ENCODE peak calls at places on chromosomes 16 and 17, in five cellular contexts. Q is fibroblast of villous mesenchyme; D is stimulated activated CD8-positive, alpha-beta memory T cell treated with anti-CD3 and anti-CD28 coated beads, Interleukin-12 subunit alpha, Interleukin-12 subunit beta, amount 100 ng/mL, for 1 hour; M is GM13977; Z is stimulated activated naive CD8-positive, alpha-beta T cell treated with anti-CD3 and anti-CD28 coated beads, Interleukin-15, amount 100 ng/mL, for 72 hours. E is an unnamed sample.

GRCh38 chr17:50917418-50917743 is 51.2 kb upstream of the TOB1 start:
- DNase-seq in D (no peak), Z (no peak), M (peak; percentile 70), Q (no peak), E (no peak)

GRCh38 chr17:8016632-8017424 is 14.4 kb downstream of the GUCY2D start:
- DNase-seq in Q (peak; percentile 65), D (no peak), M (peak; percentile 68), Z (peak; percentile 67), E (no peak)

GRCh38 chr17:29136998-29137730 is 43.0 kb downstream of the MYO18A start:
- DNase-seq in M (no peak), Z (no peak), D (no peak), Q (no peak), E (no peak)

GRCh38 chr16:56279132-56279531 is 87.8 kb downstream of the GNAO1 start:
- DNase-seq in Q (no peak), Z (peak; percentile 75), M (no peak), D (peak; percentile 19), E (no peak)

GRCh38 chr17:34720760-34721159 is 141.4 kb downstream of the TMEM132E start:
- DNase-seq in Z (no peak), M (no peak), Q (no peak), D (no peak), E (no peak)

GRCh38 chr16:31200821-31201510 is 1.6 kb downstream of the PYCARD start:
- DNase-seq in Q (peak; percentile 26), Z (peak; percentile 57), D (no peak), M (no peak), E (no peak)

GRCh38 chr16:66619036-66619435 is 14.5 kb downstream of the CMTM3 start:
- DNase-seq in Q (peak; percentile 66), Z (no peak), M (no peak), D (no peak), E (no peak)

GRCh38 chr16:81524382-81524781 is 79.8 kb downstream of the CMIP start:
- DNase-seq in M (no peak), Z (no peak), D (peak; percentile 17), Q (no peak), E (no peak)

GRCh38 chr16:86452451-86452850 is 57.9 kb upstream of the FOXF1 start:
- DNase-seq in Z (no peak), D (no peak), M (no peak), Q (no peak), E (no peak)

GRCh38 chr16:88368994-88369393 is 13.8 kb upstream of the ZNF469 start:
- DNase-seq in D (no peak), M (no peak), Z (no peak), Q (no peak), E (no peak)

GRCh38 chr16:8739989-8740704 is 57.3 kb downstream of the TMEM186 start:
- DNase-seq in D (no peak), M (no peak), Z (no peak), Q (no peak), E (no peak)

GRCh38 chr16:56551796-56552738 is 12.8 kb upstream of the MT4 start:
- DNase-seq in D (no peak), M (no peak), Q (no peak), Z (no peak), E (no peak)

GRCh38 chr17:28178800-28179199 is 136.3 kb downstream of the NLK start:
- DNase-seq in Q (no peak), Z (no peak), M (no peak), D (no peak), E (no peak)

GRCh38 chr16:73056383-73056782 is 8.5 kb upstream of the ZFHX3 start:
- DNase-seq in Q (no peak), D (no peak), Z (no peak), M (no peak), E (no peak)

GRCh38 chr16:78175287-78175686 is 75.8 kb downstream of the WWOX start:
- DNase-seq in Q (no peak), M (no peak), D (no peak), Z (no peak), E (no peak)

GRCh38 chr17:39676198-39676819 is 8.1 kb downstream of the PNMT start:
- DNase-seq in Q (no peak), M (no peak), D (no peak), Z (peak; percentile 43), E (peak; percentile 96)

GRCh38 chr16:9846362-9847099 is 335.7 kb downstream of the GRIN2A start:
- DNase-seq in M (no peak), Q (no peak), D (no peak), Z (no peak), E (no peak)

GRCh38 chr17:13429201-13429600 is 172.5 kb downstream of the HS3ST3A1 start:
- DNase-seq in Q (peak; percentile 91), D (no peak), Z (no peak), M (no peak), E (no peak)

GRCh38 chr17:82376042-82376730 is 4.6 kb downstream of the UTS2R start:
- DNase-seq in D (no peak), M (no peak), Z (no peak), Q (no peak), E (no peak)

GRCh38 chr17:73261617-73261951 is at the start of gene CPSF4L:
- DNase-seq in M (no peak), Q (no peak), D (no peak), Z (no peak), E (no peak)

GRCh38 chr16:4498546-4499195 is 22.5 kb downstream of the HMOX2 start:
- DNase-seq in M (no peak), Z (no peak), D (no peak), Q (no peak), E (no peak)

GRCh38 chr17:35907691-35908090 is 22.9 kb downstream of the RDM1 start:
- DNase-seq in Z (no peak), D (no peak), M (no peak), Q (peak; percentile 9), E (no peak)

GRCh38 chr16:56245197-56245596 is 53.9 kb downstream of the GNAO1 start:
- DNase-seq in D (no peak), Q (no peak), Z (no peak), M (no peak), E (no peak)

GRCh38 chr16:31083556-31083955 is 5.2 kb downstream of the PRSS53 start:
- DNase-seq in Z (no peak), D (no peak), Q (no peak), M (no peak), E (no peak)

GRCh38 chr16:54965464-54965863 is 34.8 kb downstream of the IRX5 start:
- DNase-seq in Z (no peak), D (no peak), Q (no peak), M (no peak), E (no peak)

GRCh38 chr16:27920391-27920891 is 143.1 kb downstream of the GSG1L start:
- DNase-seq in D (no peak), M (no peak), Q (no peak), Z (no peak), E (no peak)

GRCh38 chr17:44324092-44324570 is 492 bp downstream of the SLC25A39 start:
- DNase-seq in Q (no peak), M (no peak), D (no peak), Z (no peak), E (no peak)

GRCh38 chr17:79799174-79799537 is 2.3 kb upstream of the CBX8 start:
- DNase-seq in D (no peak), M (no peak), Z (no peak), Q (no peak), E (no peak)

GRCh38 chr17:7992516-7992915 is 9.9 kb upstream of the GUCY2D start:
- DNase-seq in Z (no peak), D (no peak), Q (no peak), M (no peak), E (no peak)

GRCh38 chr17:58415371-58416055 is 1.8 kb downstream of the RNF43 start:
- DNase-seq in Q (no peak), D (no peak), Z (no peak), M (no peak), E (no peak)

GRCh38 chr17:79630120-79630519 is 19.3 kb upstream of the RBFOX3 start:
- DNase-seq in M (no peak), D (no peak), Q (no peak), Z (peak; percentile 3), E (no peak)

GRCh38 chr16:75053791-75054555 is 55.1 kb downstream of the ZNRF1 start:
- DNase-seq in Q (no peak), Z (no peak), D (no peak), M (no peak), E (peak; percentile 80)

GRCh38 chr17:59830007-59830630 is 62.6 kb downstream of the TUBD1 start:
- DNase-seq in M (no peak), D (no peak), Z (peak; percentile 53), Q (peak; percentile 66), E (no peak)

GRCh38 chr16:1990336-1991134 is 765 bp downstream of the SYNGR3 start:
- DNase-seq in Z (peak; percentile 50), D (no peak), Q (no peak), M (peak; percentile 61), E (no peak)

E was measured in CMK.